ENCODE peak calls at places on chromosome 5, in four cellular contexts. Q, A, T and X are unnamed samples.

GRCh38 chr5:151216781-151217180 is 7.1 kb downstream of the CCDC69 start:
- DNase-seq in Q (no peak), A (no peak), T (no peak), X (no peak)

GRCh38 chr5:174145091-174145490 is 99.6 kb downstream of the NSG2 start:
- DNase-seq in Q (no peak), A (no peak), T (no peak), X (no peak)

GRCh38 chr5:168433982-168434381 is 52.3 kb upstream of the RARS1 start:
- DNase-seq in Q (no peak), A (peak), T (peak), X (no peak)

GRCh38 chr5:1184163-1184470 is 17.3 kb upstream of the SLC6A19 start:
- DNase-seq in Q (no peak), A (no peak), T (no peak), X (no peak)

GRCh38 chr5:178940569-178941360 is at the start of gene ZNF454:
- DNase-seq in Q (peak), A (peak), T (no peak), X (peak)

GRCh38 chr5:171540865-171541264 is 121.4 kb downstream of the FGF18 start:
- DNase-seq in Q (no peak), A (no peak), T (no peak), X (no peak)

GRCh38 chr5:115264786-115265185 is 2.1 kb upstream of the PGGT1B start:
- DNase-seq in Q (no peak), A (no peak), T (no peak), X (no peak)

GRCh38 chr5:150409638-150410523 is 2.8 kb downstream of the CD74 start:
- DNase-seq in Q (peak), A (peak), T (peak), X (peak)

GRCh38 chr5:136890431-136891148 is 525.2 kb upstream of the TRPC7 start:
- DNase-seq in Q (no peak), A (no peak), T (no peak), X (no peak)

GRCh38 chr5:9505215-9505614 is 40.7 kb downstream of the SEMA5A start:
- DNase-seq in Q (no peak), A (no peak), T (no peak), X (no peak)

GRCh38 chr5:54227109-54227508 is 83.3 kb downstream of the ARL15 start:
- DNase-seq in Q (no peak), A (no peak), T (no peak), X (no peak)

GRCh38 chr5:92409131-92409530 is 1026.0 kb upstream of the ARRDC3 start:
- DNase-seq in Q (no peak), A (no peak), T (no peak), X (no peak)

GRCh38 chr5:92930057-92930456 is 651.0 kb downstream of the NR2F1-AS1 start:
- DNase-seq in Q (no peak), A (no peak), T (no peak), X (no peak)

GRCh38 chr5:167587768-167588167 is 703.7 kb upstream of the WWC1 start:
- DNase-seq in Q (no peak), A (peak), T (peak), X (peak)

GRCh38 chr5:105630803-105631202 is 2039.9 kb downstream of the EFNA5 start:
- DNase-seq in Q (no peak), A (no peak), T (no peak), X (no peak)

GRCh38 chr5:159210306-159210722 is 961 bp upstream of the RNF145 start:
- DNase-seq in Q (no peak), A (peak), T (no peak), X (peak)

GRCh38 chr5:96702503-96703383 is 40.6 kb downstream of the CAST start:
- DNase-seq in Q (peak), A (peak), T (peak), X (peak)